ENCODE peak calls at places on chromosome 7, in ten cellular contexts. J is right lobe of liver, R is GM12865, W is choroid plexus epithelial cell, D is tibial artery, A is thoracic aorta, G is Panc1, O is K562, N is pancreas, P is endothelial cell. L is an unnamed sample.
A peak's percentile ranks its signal among the peaks of the same experiment; 100 is the strongest.

GRCh38 chr7:90178592-90179279 is 24.5 kb downstream of the STEAP1 start:
- DNase-seq in J (no peak), R (peak; percentile 64), W (peak; percentile 71), D (no peak), A (no peak), G (peak; percentile 84), O (no peak), N (no peak), P (no peak), L (no peak)

GRCh38 chr7:132187391-132187790 is 388.9 kb downstream of the PLXNA4 start:
- DNase-seq in J (no peak), R (no peak), W (no peak), D (no peak), A (no peak), G (no peak), O (no peak), N (no peak), P (no peak), L (no peak)

GRCh38 chr7:139068543-139069399 is 32.9 kb upstream of the ZC3HAV1L start:
- DNase-seq in J (no peak), R (no peak), W (no peak), D (no peak), A (no peak), G (no peak), O (no peak), N (no peak), P (no peak), L (no peak)

GRCh38 chr7:135773451-135773850 is 24.8 kb upstream of the FAM180A start:
- DNase-seq in J (no peak), R (no peak), W (no peak), D (no peak), A (no peak), G (no peak), O (no peak), N (no peak), P (no peak), L (no peak)

GRCh38 chr7:42389697-42390096 is 152.7 kb upstream of the GLI3 start:
- DNase-seq in J (no peak), R (no peak), W (no peak), D (no peak), A (no peak), G (no peak), O (no peak), N (no peak), P (no peak), L (no peak)

GRCh38 chr7:157978766-157979165 is 608.9 kb downstream of the PTPRN2 start:
- DNase-seq in J (peak; percentile 37), R (no peak), W (no peak), D (peak; percentile 54), A (no peak), G (no peak), O (no peak), N (no peak), P (no peak), L (no peak)

GRCh38 chr7:135706858-135707569 is 21.0 kb downstream of the SLC13A4 start:
- DNase-seq in J (no peak), R (no peak), W (no peak), D (no peak), A (no peak), G (no peak), O (no peak), N (no peak), P (no peak), L (no peak)

GRCh38 chr7:94190599-94191061 is 186.5 kb upstream of the BET1 start:
- DNase-seq in J (no peak), R (no peak), W (peak; percentile 97), D (no peak), A (no peak), G (no peak), O (no peak), N (no peak), P (no peak), L (peak; percentile 16)

GRCh38 chr7:116433246-116433645 is 66.3 kb upstream of the CAV2 start:
- DNase-seq in J (no peak), R (no peak), W (peak; percentile 51), D (no peak), A (no peak), G (no peak), O (no peak), N (no peak), P (no peak), L (no peak)

GRCh38 chr7:26858229-26858568 is 6.2 kb downstream of the SKAP2 start:
- DNase-seq in J (no peak), R (no peak), W (no peak), D (no peak), A (no peak), G (no peak), O (peak; percentile 34), N (no peak), P (no peak), L (no peak)

GRCh38 chr7:13920053-13920697 is 69.3 kb downstream of the ETV1 start:
- DNase-seq in J (no peak), R (no peak), W (peak; percentile 100), D (no peak), A (no peak), G (peak; percentile 99), O (peak; percentile 17), N (no peak), P (peak; percentile 39), L (peak; percentile 89)

GRCh38 chr7:149826344-149827088 is 11.7 kb upstream of the ZNF862 start:
- DNase-seq in J (no peak), R (no peak), W (no peak), D (no peak), A (no peak), G (no peak), O (no peak), N (peak; percentile 54), P (no peak), L (no peak)

GRCh38 chr7:72446566-72447462 is 34.7 kb upstream of the CALN1 start:
- DNase-seq in J (no peak), R (peak; percentile 63), W (no peak), D (no peak), A (no peak), G (no peak), O (no peak), N (no peak), P (no peak), L (no peak)

GRCh38 chr7:150389532-150389816 is 10.3 kb downstream of the ZNF775 start:
- DNase-seq in J (no peak), R (no peak), W (peak; percentile 12), D (no peak), A (no peak), G (no peak), O (no peak), N (no peak), P (no peak), L (no peak)

GRCh38 chr7:20438248-20438647 is 107.5 kb downstream of the ITGB8 start:
- DNase-seq in J (no peak), R (no peak), W (no peak), D (no peak), A (no peak), G (no peak), O (no peak), N (no peak), P (no peak), L (peak; percentile 35)

GRCh38 chr7:50775231-50775630 is 7.5 kb downstream of the GRB10 start:
- DNase-seq in J (no peak), R (no peak), W (no peak), D (no peak), A (no peak), G (no peak), O (no peak), N (no peak), P (no peak), L (no peak)

GRCh38 chr7:155487509-155488482 is 29.9 kb downstream of the EN2 start:
- DNase-seq in J (no peak), R (no peak), W (no peak), D (no peak), A (no peak), G (no peak), O (no peak), N (peak; percentile 48), P (no peak), L (no peak)

GRCh38 chr7:91424372-91424771 is 160.1 kb downstream of the FZD1 start:
- DNase-seq in J (no peak), R (no peak), W (no peak), D (no peak), A (no peak), G (no peak), O (peak; percentile 15), N (no peak), P (no peak), L (no peak)

DNA sequence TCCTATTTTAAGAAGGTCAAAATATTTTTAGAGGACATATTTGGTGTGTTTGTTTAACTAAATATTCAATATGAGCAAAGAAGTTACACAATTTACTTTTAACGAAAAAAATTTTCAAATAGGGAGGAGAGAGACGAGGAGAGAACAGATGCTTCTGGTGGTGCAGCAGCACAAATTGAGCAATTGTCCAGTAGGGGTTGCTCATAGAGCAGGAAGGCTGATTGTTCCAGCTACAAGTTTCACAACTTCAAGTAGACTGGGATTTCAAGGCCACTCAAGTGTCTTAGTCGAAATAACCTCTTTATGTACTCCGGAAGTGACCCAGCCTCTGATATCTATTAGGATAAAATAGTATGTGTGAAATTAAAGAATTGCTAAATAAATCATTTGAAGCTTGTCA is 197.9 kb downstream of the HDAC9 start:
- DNase-seq in J (no peak), R (peak; percentile 19), W (peak; percentile 97), D (no peak), A (no peak), G (peak; percentile 22), O (no peak), N (no peak), P (peak; percentile 9), L (peak; percentile 16)
- TF ChIP-seq CTCF in J (no peak), R (peak; percentile 27), W (peak; percentile 93), D (peak; percentile 68), A (peak; percentile 64), G (peak; percentile 76), O (no peak), N (peak; percentile 24), P (no peak), L (peak; percentile 36)

DNA sequence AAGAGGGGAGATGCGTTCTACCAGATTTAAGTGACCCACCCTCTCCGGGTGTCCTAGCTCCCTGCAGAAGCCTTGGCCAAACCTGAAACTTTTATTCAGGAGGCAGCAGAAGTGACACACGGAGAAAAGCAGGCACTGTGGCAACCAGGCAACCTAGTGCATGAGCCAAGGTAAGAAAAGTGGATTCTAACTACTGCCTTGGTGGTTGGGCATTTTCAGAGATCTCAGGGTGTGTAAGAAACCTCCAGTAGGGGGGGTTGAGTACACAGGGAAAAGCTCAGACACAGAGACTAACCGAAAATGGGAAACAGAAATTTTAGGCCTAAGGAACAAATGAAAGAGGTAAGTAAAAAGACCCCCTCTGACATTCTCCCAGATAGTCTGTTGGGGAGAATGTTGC is 645.7 kb downstream of the ANKRD7 start:
- DNase-seq in J (no peak), R (peak; percentile 26), W (peak; percentile 0), D (no peak), A (no peak), G (no peak), O (no peak), N (no peak), P (peak; percentile 18), L (peak; percentile 18)
- TF ChIP-seq CTCF in J (no peak), R (peak; percentile 37), W (no peak), D (no peak), A (no peak), G (peak; percentile 37), O (no peak), N (no peak), P (peak; percentile 22), L (peak; percentile 47)

GRCh38 chr7:6729492-6730342 is 23.0 kb upstream of the ZNF12 start:
- DNase-seq in J (peak; percentile 96), R (peak; percentile 97), W (peak; percentile 96), D (peak; percentile 97), A (peak; percentile 68), G (peak; percentile 64), O (peak; percentile 93), N (peak; percentile 94), P (peak; percentile 80), L (peak; percentile 93)
- TF ChIP-seq CTCF in J (no peak), R (no peak), W (no peak), D (no peak), A (no peak), G (no peak), O (no peak), N (no peak), P (no peak), L (no peak)

GRCh38 chr7:142438235-142438922 is 180.5 kb upstream of the PRSS58 start:
- DNase-seq in J (no peak), R (peak; percentile 50), W (peak; percentile 79), D (no peak), A (no peak), G (no peak), O (peak; percentile 68), N (no peak), P (peak; percentile 53), L (peak; percentile 41)
- TF ChIP-seq CTCF in J (no peak), R (peak; percentile 64), W (peak; percentile 94), D (no peak), A (no peak), G (peak; percentile 69), O (peak; percentile 97), N (peak; percentile 19), P (peak; percentile 82), L (peak; percentile 60)